ENCODE peak calls at places on chromosomes 12 and 14, in ten cellular contexts. A, C, W, O, G, B, U, K, V and Z are unnamed samples.

GRCh38 chr12:27057543-27057942 is 24.8 kb downstream of the C12orf71 start:
- DNase-seq in A (no peak), C (no peak), W (no peak), O (no peak), G (no peak), B (no peak), U (no peak), K (peak), V (no peak), Z (no peak)

GRCh38 chr12:115963030-115963480 is 314.4 kb downstream of the MED13L start:
- DNase-seq in A (peak), C (no peak), W (peak), O (no peak), G (peak), B (no peak), U (no peak), K (peak), V (no peak), Z (no peak)

GRCh38 chr12:57479043-57479375 is 657 bp downstream of the ARHGAP9 start:
- DNase-seq in A (no peak), C (peak), W (no peak), O (no peak), G (no peak), B (no peak), U (no peak), K (no peak), V (no peak), Z (no peak)

GRCh38 chr12:127550271-127550670 is 716.7 kb upstream of the TMEM132C start:
- DNase-seq in A (peak), C (no peak), W (no peak), O (no peak), G (no peak), B (no peak), U (no peak), K (peak), V (no peak), Z (no peak)

GRCh38 chr12:69440016-69440415 is 30.2 kb upstream of the FRS2 start:
- DNase-seq in A (no peak), C (no peak), W (no peak), O (no peak), G (no peak), B (no peak), U (no peak), K (peak), V (no peak), Z (no peak)

GRCh38 chr14:104706733-104707628 is 17.0 kb upstream of the ADSS1 start:
- DNase-seq in A (no peak), C (no peak), W (no peak), O (no peak), G (no peak), B (no peak), U (no peak), K (no peak), V (no peak), Z (no peak)

GRCh38 chr12:23569388-23569787 is 380.1 kb downstream of the SOX5 start:
- DNase-seq in A (no peak), C (no peak), W (no peak), O (no peak), G (no peak), B (no peak), U (no peak), K (no peak), V (no peak), Z (no peak)

GRCh38 chr14:82223276-82223675 is 689.6 kb upstream of the SEL1L start:
- DNase-seq in A (no peak), C (no peak), W (no peak), O (no peak), G (no peak), B (no peak), U (no peak), K (no peak), V (no peak), Z (no peak)

GRCh38 chr14:32399920-32400319 is 70.8 kb downstream of the AKAP6 start:
- DNase-seq in A (no peak), C (no peak), W (no peak), O (no peak), G (no peak), B (no peak), U (no peak), K (no peak), V (no peak), Z (no peak)

GRCh38 chr12:122523280-122523679 is 3.5 kb downstream of the RSRC2 start:
- DNase-seq in A (no peak), C (no peak), W (peak), O (no peak), G (peak), B (peak), U (no peak), K (peak), V (no peak), Z (no peak)

GRCh38 chr12:39638840-39639239 is 19.2 kb upstream of the ABCD2 start:
- DNase-seq in A (no peak), C (no peak), W (no peak), O (no peak), G (no peak), B (no peak), U (no peak), K (no peak), V (no peak), Z (no peak)

GRCh38 chr12:66297080-66297479 is 5.2 kb upstream of the HELB start:
- DNase-seq in A (no peak), C (no peak), W (no peak), O (no peak), G (no peak), B (no peak), U (no peak), K (no peak), V (no peak), Z (no peak)

GRCh38 chr12:53337998-53338397 is 1.8 kb upstream of the SP7 start:
- DNase-seq in A (no peak), C (no peak), W (no peak), O (no peak), G (no peak), B (no peak), U (no peak), K (no peak), V (no peak), Z (no peak)

GRCh38 chr12:10501031-10501430 is 4.7 kb upstream of the EIF2S3B start:
- DNase-seq in A (peak), C (no peak), W (peak), O (no peak), G (peak), B (no peak), U (no peak), K (peak), V (no peak), Z (peak)

GRCh38 chr12:18919826-18920511 is 182.1 kb downstream of the CAPZA3 start:
- DNase-seq in A (no peak), C (no peak), W (no peak), O (no peak), G (no peak), B (no peak), U (no peak), K (peak), V (no peak), Z (no peak)

GRCh38 chr12:118330421-118331018 is 42.2 kb downstream of the TAOK3 start:
- DNase-seq in A (no peak), C (no peak), W (peak), O (no peak), G (peak), B (no peak), U (no peak), K (peak), V (peak), Z (no peak)

GRCh38 chr12:77615331-77615730 is 215.4 kb upstream of the NAV3 start:
- DNase-seq in A (no peak), C (no peak), W (peak), O (no peak), G (peak), B (no peak), U (no peak), K (peak), V (no peak), Z (no peak)

GRCh38 chr12:25824729-25825128 is 133.8 kb upstream of the RASSF8 start:
- DNase-seq in A (no peak), C (no peak), W (no peak), O (no peak), G (no peak), B (no peak), U (no peak), K (no peak), V (no peak), Z (no peak)

GRCh38 chr12:46534442-46534841 is 161.9 kb upstream of the SLC38A2 start:
- DNase-seq in A (no peak), C (no peak), W (peak), O (no peak), G (no peak), B (no peak), U (no peak), K (no peak), V (no peak), Z (no peak)

GRCh38 chr14:65333926-65334687 is 78.4 kb upstream of the FUT8 start:
- DNase-seq in A (no peak), C (no peak), W (peak), O (no peak), G (peak), B (no peak), U (no peak), K (no peak), V (no peak), Z (no peak)

GRCh38 chr12:57154804-57155434 is 7.5 kb upstream of the LRP1-AS start:
- DNase-seq in A (no peak), C (no peak), W (no peak), O (no peak), G (no peak), B (no peak), U (no peak), K (no peak), V (no peak), Z (no peak)

GRCh38 chr12:56839489-56840442 is 76.6 kb downstream of the HSD17B6 start:
- DNase-seq in A (no peak), C (no peak), W (peak), O (no peak), G (peak), B (peak), U (peak), K (peak), V (peak), Z (peak)

GRCh38 chr14:99560946-99561683 is 42.9 kb downstream of the CCDC85C start:
- DNase-seq in A (no peak), C (no peak), W (no peak), O (no peak), G (no peak), B (no peak), U (no peak), K (no peak), V (no peak), Z (no peak)

GRCh38 chr12:91181053-91181452 is 1.6 kb downstream of the DCN start:
- DNase-seq in A (no peak), C (no peak), W (peak), O (no peak), G (no peak), B (no peak), U (no peak), K (no peak), V (no peak), Z (no peak)

GRCh38 chr12:107431942-107432341 is 253.7 kb upstream of the PWP1 start:
- DNase-seq in A (no peak), C (no peak), W (no peak), O (no peak), G (no peak), B (no peak), U (no peak), K (no peak), V (no peak), Z (no peak)

GRCh38 chr12:46702581-46703344 is 123.0 kb downstream of the SLC38A4 start:
- DNase-seq in A (peak), C (no peak), W (peak), O (no peak), G (peak), B (no peak), U (no peak), K (peak), V (no peak), Z (no peak)

GRCh38 chr12:4991373-4991772 is 52.3 kb upstream of the KCNA5 start:
- DNase-seq in A (no peak), C (no peak), W (no peak), O (no peak), G (no peak), B (no peak), U (no peak), K (no peak), V (no peak), Z (no peak)

GRCh38 chr14:53153702-53154112 is 584 bp upstream of the DDHD1 start:
- DNase-seq in A (no peak), C (no peak), W (no peak), O (no peak), G (no peak), B (no peak), U (no peak), K (no peak), V (no peak), Z (peak)

GRCh38 chr12:78330131-78330530 is 499.4 kb downstream of the NAV3 start:
- DNase-seq in A (no peak), C (no peak), W (no peak), O (no peak), G (no peak), B (no peak), U (no peak), K (no peak), V (no peak), Z (no peak)